ENCODE peak calls at places on chromosomes 16 and 17, in ten cellular contexts. One of them, this sample, is unnamed.

GRCh38 chr16:50570808-50571598 is 22.8 kb downstream of the NKD1 start:
- DNase-seq in cardiac fibroblast: no peak
- DNase-seq in lower leg skin: no peak
- DNase-seq in astrocyte of the cerebellum: no peak
- DNase-seq in CD8-positive, alpha-beta T cell: no peak
- DNase-seq in tibial artery: no peak
- DNase-seq in AG10803: no peak
- DNase-seq in GM23338: no peak
- DNase-seq in cardiac muscle cell: no peak
- DNase-seq in CD8-positive, alpha-beta memory T cell: no peak
- DNase-seq in this sample: no peak

GRCh38 chr17:75826561-75827290 is 17.5 kb downstream of the UNC13D start:
- DNase-seq in cardiac fibroblast: no peak
- DNase-seq in lower leg skin: no peak
- DNase-seq in astrocyte of the cerebellum: no peak
- DNase-seq in CD8-positive, alpha-beta T cell: no peak
- DNase-seq in tibial artery: no peak
- DNase-seq in AG10803: no peak
- DNase-seq in GM23338: no peak
- DNase-seq in cardiac muscle cell: no peak
- DNase-seq in CD8-positive, alpha-beta memory T cell: no peak
- DNase-seq in this sample: no peak

GRCh38 chr17:61294777-61295176 is 104.9 kb upstream of the TBX2 start:
- DNase-seq in cardiac fibroblast: peak; percentile 82
- DNase-seq in lower leg skin: no peak
- DNase-seq in astrocyte of the cerebellum: no peak
- DNase-seq in CD8-positive, alpha-beta T cell: no peak
- DNase-seq in tibial artery: no peak
- DNase-seq in AG10803: peak; percentile 65
- DNase-seq in GM23338: no peak
- DNase-seq in cardiac muscle cell: no peak
- DNase-seq in CD8-positive, alpha-beta memory T cell: no peak
- DNase-seq in this sample: no peak

GRCh38 chr17:42653179-42654124 is 5.6 kb upstream of the TUBG2 start:
- DNase-seq in cardiac fibroblast: peak; percentile 73
- DNase-seq in lower leg skin: peak; percentile 88
- DNase-seq in astrocyte of the cerebellum: no peak
- DNase-seq in CD8-positive, alpha-beta T cell: no peak
- DNase-seq in tibial artery: peak; percentile 61
- DNase-seq in AG10803: peak; percentile 82
- DNase-seq in GM23338: peak; percentile 76
- DNase-seq in cardiac muscle cell: no peak
- DNase-seq in CD8-positive, alpha-beta memory T cell: no peak
- DNase-seq in this sample: peak; percentile 63

GRCh38 chr16:31008154-31008950 is 2.1 kb downstream of the STX1B start:
- DNase-seq in cardiac fibroblast: peak; percentile 61
- DNase-seq in lower leg skin: no peak
- DNase-seq in astrocyte of the cerebellum: peak; percentile 53
- DNase-seq in CD8-positive, alpha-beta T cell: no peak
- DNase-seq in tibial artery: no peak
- DNase-seq in AG10803: peak; percentile 49
- DNase-seq in GM23338: no peak
- DNase-seq in cardiac muscle cell: no peak
- DNase-seq in CD8-positive, alpha-beta memory T cell: no peak
- DNase-seq in this sample: no peak

GRCh38 chr17:9890124-9890523 is 14.9 kb downstream of the RCVRN start:
- DNase-seq in cardiac fibroblast: no peak
- DNase-seq in lower leg skin: no peak
- DNase-seq in astrocyte of the cerebellum: no peak
- DNase-seq in CD8-positive, alpha-beta T cell: no peak
- DNase-seq in tibial artery: no peak
- DNase-seq in AG10803: no peak
- DNase-seq in GM23338: peak; percentile 88
- DNase-seq in cardiac muscle cell: peak; percentile 74
- DNase-seq in CD8-positive, alpha-beta memory T cell: no peak
- DNase-seq in this sample: no peak

GRCh38 chr17:41773190-41773588 is 13.3 kb downstream of the JUP start:
- DNase-seq in cardiac fibroblast: peak; percentile 91
- DNase-seq in lower leg skin: no peak
- DNase-seq in astrocyte of the cerebellum: peak; percentile 71
- DNase-seq in CD8-positive, alpha-beta T cell: no peak
- DNase-seq in tibial artery: no peak
- DNase-seq in AG10803: peak; percentile 59
- DNase-seq in GM23338: peak; percentile 67
- DNase-seq in cardiac muscle cell: peak; percentile 65
- DNase-seq in CD8-positive, alpha-beta memory T cell: no peak
- DNase-seq in this sample: no peak

GRCh38 chr16:728131-728889 is 1.4 kb downstream of the HAGHL start:
- DNase-seq in cardiac fibroblast: peak; percentile 79
- DNase-seq in lower leg skin: peak; percentile 93
- DNase-seq in astrocyte of the cerebellum: no peak
- DNase-seq in CD8-positive, alpha-beta T cell: peak; percentile 42
- DNase-seq in tibial artery: peak; percentile 49
- DNase-seq in AG10803: peak; percentile 72
- DNase-seq in GM23338: peak; percentile 80
- DNase-seq in cardiac muscle cell: peak; percentile 64
- DNase-seq in CD8-positive, alpha-beta memory T cell: peak; percentile 78
- DNase-seq in this sample: no peak

DNA sequence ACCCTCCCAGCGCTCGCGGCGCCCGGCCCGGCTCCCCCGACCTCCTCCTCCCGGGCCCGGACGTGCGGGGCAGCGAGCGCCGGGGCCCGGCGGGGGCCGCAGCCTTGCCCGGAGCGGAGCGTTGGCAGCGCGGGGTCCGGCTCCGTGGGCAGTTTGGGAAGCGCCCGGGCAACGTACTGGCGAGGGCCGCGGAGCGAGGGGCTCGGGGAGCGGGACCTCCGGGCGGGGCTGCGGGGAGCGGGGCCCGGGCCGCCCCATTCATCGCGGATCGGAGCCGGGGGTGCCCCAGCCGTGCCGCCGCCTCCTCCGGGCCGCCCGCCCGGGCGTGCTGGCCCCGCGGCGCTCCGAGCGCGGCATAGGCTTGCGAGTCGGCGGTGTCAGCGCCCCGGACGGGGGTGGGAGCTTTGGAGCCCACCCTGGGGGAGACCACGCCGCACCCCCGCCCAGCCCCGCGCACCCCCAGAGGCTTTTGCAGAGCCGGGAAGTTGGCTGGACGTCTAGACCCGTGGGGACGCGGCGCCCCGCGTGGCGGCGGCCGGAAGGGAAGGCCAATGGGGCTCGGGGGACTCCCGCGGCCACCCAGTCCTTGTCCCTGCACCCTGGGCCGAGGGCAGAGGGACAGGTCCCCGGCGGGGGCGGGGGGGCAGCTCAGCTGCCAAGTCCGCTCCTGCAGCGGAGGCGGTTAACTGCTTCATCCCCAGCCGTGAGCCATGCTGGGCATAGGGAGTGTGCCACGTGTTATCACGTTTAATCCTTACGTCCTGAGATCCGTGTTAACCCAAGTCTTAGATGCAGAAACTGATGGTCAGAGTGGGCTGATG is 852 bp downstream of the ZNF469 start:
- DNase-seq in cardiac fibroblast: peak; percentile 50
- DNase-seq in lower leg skin: no peak
- DNase-seq in astrocyte of the cerebellum: no peak
- DNase-seq in CD8-positive, alpha-beta T cell: no peak
- DNase-seq in tibial artery: no peak
- DNase-seq in AG10803: peak; percentile 58
- DNase-seq in GM23338: peak; percentile 39
- DNase-seq in cardiac muscle cell: peak; percentile 37
- DNase-seq in CD8-positive, alpha-beta memory T cell: no peak
- DNase-seq in this sample: no peak
- H3K4me3 ChIP-seq in cardiac fibroblast: peak overlapping the region; percentile 64
- H3K4me3 ChIP-seq in lower leg skin: no peak overlapping the region
- H3K4me3 ChIP-seq in astrocyte of the cerebellum: peak overlapping the region; percentile 47
- H3K4me3 ChIP-seq in CD8-positive, alpha-beta T cell: no peak overlapping the region
- H3K4me3 ChIP-seq in tibial artery: peak overlapping the region; percentile 59
- H3K4me3 ChIP-seq in AG10803: peak overlapping the region; percentile 74
- H3K4me3 ChIP-seq in GM23338: peak overlapping the region; percentile 57
- H3K4me3 ChIP-seq in cardiac muscle cell: peak overlapping the region; percentile 12
- H3K4me3 ChIP-seq in CD8-positive, alpha-beta memory T cell: no peak overlapping the region
- H3K4me3 ChIP-seq in this sample: no peak overlapping the region

GRCh38 chr16:87766485-87766797 is 655 bp upstream of the KLHDC4 start:
- DNase-seq in cardiac fibroblast: no peak
- DNase-seq in lower leg skin: no peak
- DNase-seq in astrocyte of the cerebellum: no peak
- DNase-seq in CD8-positive, alpha-beta T cell: no peak
- DNase-seq in tibial artery: no peak
- DNase-seq in AG10803: no peak
- DNase-seq in GM23338: no peak
- DNase-seq in cardiac muscle cell: no peak
- DNase-seq in CD8-positive, alpha-beta memory T cell: no peak
- DNase-seq in this sample: no peak
- H3K4me3 ChIP-seq in cardiac fibroblast: peak overlapping the region; percentile 88
- H3K4me3 ChIP-seq in lower leg skin: peak overlapping the region; percentile 79
- H3K4me3 ChIP-seq in astrocyte of the cerebellum: peak overlapping the region; percentile 80
- H3K4me3 ChIP-seq in CD8-positive, alpha-beta T cell: peak overlapping the region; percentile 89
- H3K4me3 ChIP-seq in tibial artery: peak overlapping the region; percentile 68
- H3K4me3 ChIP-seq in AG10803: peak overlapping the region; percentile 86
- H3K4me3 ChIP-seq in GM23338: peak overlapping the region; percentile 97
- H3K4me3 ChIP-seq in cardiac muscle cell: peak overlapping the region; percentile 67
- H3K4me3 ChIP-seq in CD8-positive, alpha-beta memory T cell: peak overlapping the region; percentile 89
- H3K4me3 ChIP-seq in this sample: peak overlapping the region; percentile 85

DNA sequence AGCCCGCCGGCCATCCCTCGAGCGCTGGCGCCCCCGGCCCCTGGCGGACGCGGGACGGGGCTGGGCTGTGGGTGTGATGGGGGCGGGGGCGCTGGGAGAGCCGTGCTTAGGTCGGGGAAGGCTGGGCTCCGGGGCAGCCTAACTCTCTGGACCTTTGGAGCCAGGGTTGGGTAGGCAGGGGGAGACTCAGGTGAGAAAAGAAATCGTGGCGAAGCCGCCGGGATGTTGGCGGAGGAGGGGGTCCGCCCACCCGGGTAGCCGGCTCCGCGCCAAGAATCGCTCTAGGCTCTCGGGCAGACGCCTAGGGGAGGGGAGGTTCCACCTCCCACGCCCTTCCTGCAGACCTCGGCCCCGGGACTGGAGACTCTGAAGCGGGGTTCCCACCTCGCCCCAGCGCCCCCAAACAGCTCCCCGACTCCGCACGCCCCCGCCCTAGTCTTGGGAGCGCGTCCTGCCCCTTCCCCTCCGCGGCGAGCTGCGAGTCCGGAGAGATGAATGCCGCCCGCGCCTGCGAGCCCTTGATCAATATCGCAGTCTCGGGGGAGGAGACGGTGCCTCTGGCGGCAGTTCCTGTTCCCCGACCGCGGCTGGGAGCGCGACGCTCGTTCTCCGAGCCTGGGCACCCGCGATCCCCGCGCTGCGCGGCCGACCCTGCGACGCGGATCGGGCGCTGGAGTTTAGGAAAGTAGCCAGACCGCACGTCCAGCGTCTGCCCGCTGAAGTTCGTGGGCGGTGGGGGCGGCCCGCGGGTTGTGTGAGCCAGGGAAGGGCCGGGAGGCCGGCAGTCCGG is 658 bp downstream of the CRHR1 start:
- DNase-seq in cardiac fibroblast: no peak
- DNase-seq in lower leg skin: peak; percentile 90
- DNase-seq in astrocyte of the cerebellum: no peak
- DNase-seq in CD8-positive, alpha-beta T cell: peak; percentile 21
- DNase-seq in tibial artery: no peak
- DNase-seq in AG10803: no peak
- DNase-seq in GM23338: peak; percentile 66
- DNase-seq in cardiac muscle cell: peak; percentile 47
- DNase-seq in CD8-positive, alpha-beta memory T cell: no peak
- DNase-seq in this sample: no peak
- H3K4me3 ChIP-seq in cardiac fibroblast: no peak overlapping the region
- H3K4me3 ChIP-seq in lower leg skin: peak overlapping the region; percentile 29
- H3K4me3 ChIP-seq in astrocyte of the cerebellum: peak overlapping the region; percentile 27
- H3K4me3 ChIP-seq in CD8-positive, alpha-beta T cell: peak overlapping the region; percentile 43
- H3K4me3 ChIP-seq in tibial artery: peak overlapping the region; percentile 52
- H3K4me3 ChIP-seq in AG10803: no peak overlapping the region
- H3K4me3 ChIP-seq in GM23338: peak overlapping the region; percentile 89
- H3K4me3 ChIP-seq in cardiac muscle cell: peak overlapping the region; percentile 39
- H3K4me3 ChIP-seq in CD8-positive, alpha-beta memory T cell: peak overlapping the region; percentile 43
- H3K4me3 ChIP-seq in this sample: peak overlapping the region; percentile 82

GRCh38 chr17:80981929-80982425 is 9.7 kb upstream of the CHMP6 start:
- DNase-seq in cardiac fibroblast: no peak
- DNase-seq in lower leg skin: no peak
- DNase-seq in astrocyte of the cerebellum: no peak
- DNase-seq in CD8-positive, alpha-beta T cell: no peak
- DNase-seq in tibial artery: no peak
- DNase-seq in AG10803: no peak
- DNase-seq in GM23338: no peak
- DNase-seq in cardiac muscle cell: no peak
- DNase-seq in CD8-positive, alpha-beta memory T cell: no peak
- DNase-seq in this sample: no peak

GRCh38 chr17:80982426-80982974 is 9.1 kb upstream of the CHMP6 start:
- DNase-seq in cardiac fibroblast: no peak
- DNase-seq in lower leg skin: no peak
- DNase-seq in astrocyte of the cerebellum: no peak
- DNase-seq in CD8-positive, alpha-beta T cell: no peak
- DNase-seq in tibial artery: no peak
- DNase-seq in AG10803: no peak
- DNase-seq in GM23338: no peak
- DNase-seq in cardiac muscle cell: no peak
- DNase-seq in CD8-positive, alpha-beta memory T cell: no peak
- DNase-seq in this sample: no peak

GRCh38 chr17:80980397-80981061 is 11.1 kb upstream of the CHMP6 start:
- DNase-seq in cardiac fibroblast: peak; percentile 53
- DNase-seq in lower leg skin: no peak
- DNase-seq in astrocyte of the cerebellum: no peak
- DNase-seq in CD8-positive, alpha-beta T cell: no peak
- DNase-seq in tibial artery: no peak
- DNase-seq in AG10803: peak; percentile 31
- DNase-seq in GM23338: no peak
- DNase-seq in cardiac muscle cell: no peak
- DNase-seq in CD8-positive, alpha-beta memory T cell: no peak
- DNase-seq in this sample: no peak

GRCh38 chr17:80979547-80980378 is 11.9 kb upstream of the CHMP6 start:
- DNase-seq in cardiac fibroblast: no peak
- DNase-seq in lower leg skin: no peak
- DNase-seq in astrocyte of the cerebellum: no peak
- DNase-seq in CD8-positive, alpha-beta T cell: no peak
- DNase-seq in tibial artery: no peak
- DNase-seq in AG10803: no peak
- DNase-seq in GM23338: no peak
- DNase-seq in cardiac muscle cell: no peak
- DNase-seq in CD8-positive, alpha-beta memory T cell: no peak
- DNase-seq in this sample: no peak

DNA sequence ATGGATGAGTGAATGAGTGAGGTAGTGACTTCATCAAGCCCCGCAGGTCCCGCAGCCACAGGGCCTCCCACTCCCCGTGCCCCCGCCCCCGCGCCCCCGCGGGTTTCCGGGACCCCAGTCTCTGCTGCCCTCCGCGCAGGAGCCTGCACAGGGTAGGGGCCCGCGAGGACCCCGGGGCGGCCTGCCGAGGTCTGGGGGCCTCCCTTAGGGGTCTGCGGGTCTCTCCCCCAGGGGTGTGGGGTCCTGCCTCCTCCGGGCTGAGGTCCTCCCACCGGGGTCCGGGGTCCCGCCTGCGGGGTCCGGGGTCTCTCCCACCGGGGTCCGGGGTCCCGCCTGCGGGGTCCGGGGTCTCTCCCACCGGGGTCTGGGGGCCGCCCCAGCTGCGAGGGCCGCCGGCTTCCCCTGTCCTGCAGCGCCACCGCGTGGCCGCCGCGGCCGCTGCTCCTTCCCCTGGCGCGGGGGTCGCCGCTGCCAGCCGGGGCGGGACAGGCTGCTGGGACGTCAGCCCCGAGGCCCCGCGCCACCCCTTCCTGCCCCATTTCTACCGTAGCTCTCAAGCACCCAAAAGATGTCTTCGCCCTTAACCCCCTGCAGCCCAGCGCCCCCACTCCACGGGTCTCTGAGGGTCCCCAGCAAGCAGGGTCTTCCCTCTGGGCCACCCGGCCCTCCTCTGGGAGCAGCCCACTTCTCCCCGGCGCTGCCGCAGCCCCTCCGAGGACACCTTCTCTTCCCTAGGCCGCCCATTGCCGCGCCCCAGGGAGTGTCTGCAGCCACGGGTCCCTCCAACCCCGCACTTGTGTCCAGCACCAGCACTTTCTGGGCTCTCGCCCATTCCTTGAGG is 10.4 kb upstream of the CHMP6 start:
- DNase-seq in cardiac fibroblast: no peak
- DNase-seq in lower leg skin: no peak
- DNase-seq in astrocyte of the cerebellum: no peak
- DNase-seq in CD8-positive, alpha-beta T cell: peak; percentile 25
- DNase-seq in tibial artery: no peak
- DNase-seq in AG10803: no peak
- DNase-seq in GM23338: peak; percentile 68
- DNase-seq in cardiac muscle cell: peak; percentile 59
- DNase-seq in CD8-positive, alpha-beta memory T cell: no peak
- DNase-seq in this sample: no peak
- H3K4me3 ChIP-seq in cardiac fibroblast: no peak overlapping the region
- H3K4me3 ChIP-seq in lower leg skin: no peak overlapping the region
- H3K4me3 ChIP-seq in astrocyte of the cerebellum: peak overlapping the region; percentile 21
- H3K4me3 ChIP-seq in CD8-positive, alpha-beta T cell: no peak overlapping the region
- H3K4me3 ChIP-seq in tibial artery: peak overlapping the region; percentile 16
- H3K4me3 ChIP-seq in AG10803: peak overlapping the region; percentile 20
- H3K4me3 ChIP-seq in GM23338: peak overlapping the region; percentile 62
- H3K4me3 ChIP-seq in cardiac muscle cell: peak overlapping the region; percentile 27
- H3K4me3 ChIP-seq in CD8-positive, alpha-beta memory T cell: no peak overlapping the region
- H3K4me3 ChIP-seq in this sample: no peak overlapping the region